ENCODE peak calls at places on chromosomes 2 and 18, in nine cellular contexts. T is colonic mucosa; W is thyroid gland; B is H9; P is psoas muscle; X is naive thymus-derived CD4-positive, alpha-beta T cell; I is mammary epithelial cell; U is WERI-Rb-1; A is body of pancreas. V is an unnamed sample. For H3K27me3, the result is how much of the 10 kb centered on the place peaks cover.

GRCh38 chr2:43101751-43102150 is 124.7 kb downstream of the ZFP36L2 start:
- DNase-seq in U (no peak), T (no peak), B (no peak), P (no peak), X (no peak), W (no peak), A (no peak), I (no peak), V (no peak)

GRCh38 chr2:181944164-181944913 is 41.3 kb upstream of the PPP1R1C start:
- DNase-seq in B (no peak), P (no peak), T (no peak), A (no peak), W (no peak), U (no peak), I (no peak), X (no peak), V (no peak)

GRCh38 chr18:13232060-13232917 is 13.7 kb downstream of the LDLRAD4 start:
- DNase-seq in I (no peak), U (no peak), T (peak), X (no peak), W (peak), P (peak), A (peak), B (no peak), V (no peak)

GRCh38 chr18:70046207-70046606 is 98.5 kb upstream of the CD226 start:
- DNase-seq in B (no peak), A (no peak), X (no peak), W (peak), P (no peak), U (no peak), I (peak), T (no peak), V (no peak)

GRCh38 chr2:12828932-12829331 is 112.2 kb downstream of the TRIB2 start:
- DNase-seq in P (no peak), A (no peak), U (no peak), T (no peak), I (no peak), B (no peak), W (no peak), X (no peak), V (no peak)

GRCh38 chr2:222701233-222701632 is 29.8 kb downstream of the MOGAT1 start:
- DNase-seq in P (no peak), B (no peak), U (no peak), W (no peak), T (no peak), A (no peak), I (no peak), X (no peak), V (no peak)

GRCh38 chr2:229922449-229923386 is at the start of gene FBXO36:
- DNase-seq in A (peak), I (no peak), T (peak), W (peak), P (peak), B (peak), X (peak), U (peak), V (peak)

GRCh38 chr2:216855614-216856013 is 4.2 kb downstream of the TNP1 start:
- DNase-seq in X (no peak), P (peak), T (no peak), B (no peak), W (no peak), I (no peak), U (no peak), A (no peak), V (no peak)

GRCh38 chr2:32060266-32060665 is 3.1 kb upstream of the SPAST start:
- DNase-seq in P (no peak), T (no peak), A (no peak), I (no peak), W (no peak), X (no peak), B (no peak), U (no peak), V (no peak)

GRCh38 chr2:23803965-23804542 is 122.9 kb downstream of the ATAD2B start:
- DNase-seq in A (peak), X (no peak), W (peak), P (peak), T (no peak), I (peak), U (peak), B (peak), V (no peak)

GRCh38 chr2:98761267-98761781 is 30.4 kb upstream of the MGAT4A start:
- DNase-seq in W (no peak), P (no peak), X (peak), B (no peak), U (no peak), T (no peak), A (peak), I (peak), V (no peak)

DNA sequence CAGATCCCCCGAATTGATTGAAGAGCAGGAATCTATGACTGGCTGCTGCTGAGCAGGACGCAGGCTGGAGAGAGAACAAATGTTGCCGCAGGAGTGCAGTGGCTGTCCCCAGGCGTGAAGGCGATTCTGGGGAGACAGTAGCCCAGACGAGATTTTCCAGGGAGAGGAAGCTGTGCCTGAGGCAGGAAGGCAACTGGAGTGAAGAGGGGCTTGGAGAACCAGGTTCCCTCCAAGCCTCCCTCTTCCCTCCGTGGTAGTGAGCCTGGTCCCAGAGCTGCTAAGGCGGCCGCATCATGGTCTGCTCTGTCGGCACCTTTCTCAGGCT is 1.3 kb upstream of the NPPC start:
- DNase-seq in P (no peak), W (no peak), T (peak), A (no peak), I (no peak), X (no peak), B (no peak), U (peak), V (no peak)
- H3K27me3 ChIP-seq in P (under half), W (under half), T (under half), A (under half), I (under half), X (under half), B (under half), U (under half), V (half or more)

GRCh38 chr2:118874324-118874723 is 26.9 kb upstream of the EN1 start:
- DNase-seq in P (no peak), T (no peak), W (no peak), U (no peak), A (no peak), X (no peak), I (no peak), B (no peak), V (no peak)
- H3K27me3 ChIP-seq in P (under half), T (under half), W (under half), U (under half), A (under half), X (under half), I (under half), B (under half), V (under half)

GRCh38 chr2:72920317-72921087 is 3.2 kb downstream of the EMX1 start:
- DNase-seq in X (no peak), T (peak), W (no peak), I (no peak), U (no peak), A (no peak), P (no peak), B (peak), V (no peak)
- H3K27me3 ChIP-seq in X (under half), T (half or more), W (half or more), I (half or more), U (under half), A (under half), P (under half), B (half or more), V (half or more)

GRCh38 chr2:218998414-218999002 is 5.3 kb upstream of the CRYBA2 start:
- DNase-seq in P (no peak), U (no peak), A (no peak), W (no peak), I (no peak), X (no peak), T (no peak), B (no peak), V (no peak)
- H3K27me3 ChIP-seq in P (under half), U (under half), A (under half), W (under half), I (under half), X (under half), T (under half), B (half or more), V (half or more)

DNA sequence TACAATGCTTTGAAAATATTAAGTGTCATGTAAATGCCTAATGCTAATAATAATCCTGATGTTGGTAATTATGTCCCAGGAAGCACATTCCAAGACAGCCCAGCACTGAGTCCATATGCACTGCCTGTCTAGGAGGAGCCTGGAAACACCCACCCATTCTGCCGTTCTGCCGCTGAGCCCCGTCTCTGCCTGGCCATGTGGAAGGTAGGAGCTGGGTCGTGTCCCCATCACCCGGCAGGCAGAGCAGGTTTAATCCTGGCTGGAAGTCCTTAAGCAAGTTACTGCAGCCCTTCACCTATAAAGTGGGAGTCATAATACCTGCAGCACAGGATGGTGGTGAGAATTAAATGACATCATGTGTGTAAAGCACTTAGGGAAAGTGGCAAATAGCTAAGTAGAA is 13.1 kb upstream of the EN1 start:
- DNase-seq in B (no peak), T (no peak), X (no peak), A (no peak), P (no peak), U (no peak), W (no peak), I (no peak), V (no peak)
- H3K27me3 ChIP-seq in B (half or more), T (under half), X (under half), A (under half), P (under half), U (half or more), W (under half), I (under half), V (half or more)

GRCh38 chr2:242027676-242028450 is 158.3 kb downstream of the RTP5 start:
- DNase-seq in U (peak), X (no peak), W (no peak), I (no peak), P (peak), T (peak), A (no peak), B (peak), V (no peak)
- H3K27me3 ChIP-seq in U (under half), X (under half), W (under half), I (under half), P (under half), T (under half), A (under half), B (under half), V (under half)

DNA sequence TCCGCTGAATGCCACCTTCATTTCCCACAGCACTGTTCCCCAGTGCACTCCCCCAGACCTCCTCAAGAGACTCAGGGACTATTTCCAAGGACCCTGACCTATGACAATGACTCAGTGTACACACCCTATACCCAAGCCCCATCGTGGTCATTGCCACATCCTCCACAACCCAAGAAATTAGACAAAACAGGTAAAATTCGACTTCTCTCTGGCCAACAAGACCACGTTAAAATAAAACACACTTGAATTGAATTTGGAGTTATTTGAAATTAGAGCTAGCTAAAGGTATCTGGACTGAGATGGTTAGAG is 126.4 kb upstream of the NCK2 start:
- DNase-seq in B (no peak), I (no peak), U (no peak), X (no peak), T (no peak), P (no peak), A (no peak), W (no peak), V (no peak)
- H3K27me3 ChIP-seq in B (under half), I (under half), U (under half), X (under half), T (under half), P (under half), A (under half), W (under half), V (under half)